ENCODE peak calls at places on chromosomes 11 and 22, in eight cellular contexts. X, I, Q, H, M, A, G and U are unnamed samples. For H3K4me1 and H3K27me3, the result is how much of the 10 kb centered on the place peaks cover.

GRCh38 chr11:93857413-93858185 is 7.2 kb upstream of the VSTM5 start:
- DNase-seq in G (no peak), M (no peak), X (no peak), A (no peak), I (no peak), H (no peak), Q (no peak), U (no peak)

GRCh38 chr22:33519974-33520903 is 400.0 kb downstream of the LARGE1 start:
- DNase-seq in H (no peak), M (no peak), X (no peak), G (no peak), I (no peak), A (no peak), Q (no peak), U (no peak)

GRCh38 chr22:45064313-45065268 is 54.8 kb upstream of the PHF21B start:
- DNase-seq in Q (no peak), X (no peak), A (no peak), I (no peak), H (peak), M (no peak), G (no peak), U (no peak)

GRCh38 chr11:33017478-33017877 is 1.8 kb downstream of the DEPDC7 start:
- DNase-seq in X (no peak), A (no peak), H (no peak), Q (no peak), I (no peak), M (no peak), G (no peak), U (no peak)

GRCh38 chr11:125578783-125579182 is 9.5 kb downstream of the EI24 start:
- DNase-seq in H (no peak), M (no peak), X (no peak), A (no peak), I (no peak), G (no peak), Q (no peak), U (no peak)

GRCh38 chr11:92311616-92312449 is 87.2 kb downstream of the FAT3 start:
- DNase-seq in M (no peak), X (no peak), Q (no peak), H (peak), A (no peak), G (no peak), I (no peak), U (no peak)

GRCh38 chr11:125959511-125959910 is 13.7 kb downstream of the VSIG10L2 start:
- DNase-seq in X (no peak), I (no peak), M (no peak), G (no peak), Q (no peak), A (no peak), H (no peak), U (no peak)

GRCh38 chr11:118649941-118650340 is 29.5 kb downstream of the TREH start:
- DNase-seq in Q (no peak), A (no peak), G (no peak), X (peak), H (no peak), M (no peak), I (no peak), U (peak)

GRCh38 chr11:28524098-28524497 is 415.9 kb downstream of the METTL15 start:
- DNase-seq in G (no peak), X (no peak), I (no peak), H (peak), Q (no peak), M (no peak), A (no peak), U (no peak)

DNA sequence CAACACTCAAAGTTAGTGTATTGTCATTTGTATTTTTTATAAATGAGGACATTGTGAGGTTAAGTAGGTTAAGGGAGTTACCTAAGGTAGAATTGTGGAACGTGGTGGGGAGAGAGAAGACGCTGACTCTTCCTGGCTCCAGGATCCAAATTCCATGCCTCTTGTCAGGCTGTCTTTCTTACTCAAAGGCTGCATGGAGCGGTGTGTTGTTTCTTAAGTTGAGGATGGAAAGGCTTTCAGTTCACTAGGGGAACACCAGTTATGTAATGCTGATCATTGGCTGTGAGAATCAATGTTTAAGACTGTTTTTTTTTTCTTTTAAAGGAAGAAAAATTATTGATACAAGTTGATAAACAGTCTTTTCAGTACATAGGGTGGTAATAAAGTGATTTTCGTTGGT is 2.9 kb downstream of the UBE2L3 start:
- DNase-seq in X (no peak), M (no peak), I (no peak), H (no peak), Q (no peak), G (no peak), A (no peak), U (no peak)
- H3K4me3 ChIP-seq in X (no peak), M (no peak), I (no peak), H (no peak), Q (no peak), G (no peak), A (no peak), U (no peak)

GRCh38 chr22:35258144-35258988 is 1.1 kb downstream of the HMGXB4 start:
- DNase-seq in I (peak), M (no peak), H (peak), A (no peak), X (no peak), G (no peak), Q (no peak), U (no peak)

GRCh38 chr22:35253946-35254345 is 3.3 kb upstream of the HMGXB4 start:
- DNase-seq in I (no peak), H (no peak), A (no peak), X (no peak), Q (no peak), M (no peak), G (no peak), U (no peak)

GRCh38 chr22:35257321-35258143 is at the start of gene HMGXB4:
- DNase-seq in G (peak), H (peak), X (peak), Q (peak), A (peak), M (peak), I (peak), U (peak)

GRCh38 chr22:35257002-35257320 is 332 bp upstream of the HMGXB4 start:
- DNase-seq in M (no peak), H (no peak), X (no peak), I (no peak), A (no peak), G (no peak), Q (no peak), U (no peak)
- H3K4me1 ChIP-seq in M (under half), H (under half), X (under half), I (under half), A (under half), G (under half), Q (under half), U (under half)

GRCh38 chr22:22423681-22424080 is 84.9 kb downstream of the ZNF280B start:
- DNase-seq in G (no peak), Q (no peak), H (no peak), I (no peak), M (no peak), A (no peak), X (no peak), U (no peak)

GRCh38 chr22:22425366-22425765 is 83.2 kb downstream of the ZNF280B start:
- DNase-seq in X (no peak), G (no peak), A (no peak), M (no peak), I (no peak), Q (no peak), H (no peak), U (no peak)

GRCh38 chr22:22424956-22425355 is 83.6 kb downstream of the ZNF280B start:
- DNase-seq in X (no peak), H (no peak), G (no peak), Q (no peak), M (no peak), I (no peak), A (no peak), U (no peak)

GRCh38 chr22:22422629-22423112 is 85.9 kb downstream of the ZNF280B start:
- DNase-seq in I (peak), Q (peak), A (peak), X (peak), H (peak), G (no peak), M (peak), U (peak)

GRCh38 chr22:22424210-22424800 is 84.2 kb downstream of the ZNF280B start:
- DNase-seq in X (no peak), H (no peak), I (no peak), Q (no peak), M (no peak), A (no peak), G (no peak), U (no peak)
- H3K27me3 ChIP-seq in X (under half), H (under half), I (under half), Q (under half), M (under half), A (under half), G (under half), U (under half)

DNA sequence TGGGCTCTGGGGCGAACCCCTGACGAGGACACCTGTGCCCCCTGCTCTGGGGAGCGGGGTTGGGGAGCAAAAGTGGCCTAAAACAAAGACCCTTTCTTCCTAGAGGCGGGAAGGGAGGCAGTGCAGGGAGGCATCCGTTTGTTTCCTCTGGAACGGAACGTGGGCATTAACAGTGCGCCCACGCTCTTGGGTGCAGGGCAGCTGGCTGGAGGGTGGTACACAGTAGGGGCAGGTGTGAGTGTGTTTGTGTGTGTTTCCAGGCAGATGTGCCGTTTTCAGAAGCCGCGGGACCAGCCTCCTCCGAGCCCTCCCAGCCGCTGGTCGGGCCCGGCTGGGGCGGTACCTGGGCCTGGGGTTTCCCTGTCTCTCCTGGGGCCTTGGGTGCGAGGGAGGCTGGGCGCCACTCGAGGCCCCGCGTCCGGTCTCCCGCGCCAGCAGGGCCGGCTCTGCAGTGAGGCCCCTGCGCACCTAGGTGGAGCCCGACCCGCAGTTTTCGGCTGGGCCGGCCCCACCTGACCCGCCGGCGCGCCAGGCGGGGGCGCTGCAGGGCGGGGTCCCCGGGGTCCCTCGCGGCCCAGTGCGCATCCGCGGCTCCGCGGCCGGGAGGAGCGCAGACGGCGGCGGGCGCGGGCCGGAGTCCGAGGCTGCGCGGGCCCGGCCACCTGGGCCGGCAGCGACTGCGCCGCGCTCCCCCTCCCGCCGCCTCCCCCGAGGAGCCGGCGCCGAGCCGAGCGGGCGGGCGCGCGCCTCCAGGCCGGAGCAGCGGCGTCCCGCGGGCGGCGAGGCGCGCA is 1252.7 kb downstream of the BRD1 start:
- DNase-seq in I (peak), H (no peak), M (no peak), Q (peak), X (no peak), A (no peak), G (no peak), U (peak)
- H3K4me3 ChIP-seq in I (no peak), H (no peak), M (no peak), Q (no peak), X (peak), A (no peak), G (no peak), U (no peak)

DNA sequence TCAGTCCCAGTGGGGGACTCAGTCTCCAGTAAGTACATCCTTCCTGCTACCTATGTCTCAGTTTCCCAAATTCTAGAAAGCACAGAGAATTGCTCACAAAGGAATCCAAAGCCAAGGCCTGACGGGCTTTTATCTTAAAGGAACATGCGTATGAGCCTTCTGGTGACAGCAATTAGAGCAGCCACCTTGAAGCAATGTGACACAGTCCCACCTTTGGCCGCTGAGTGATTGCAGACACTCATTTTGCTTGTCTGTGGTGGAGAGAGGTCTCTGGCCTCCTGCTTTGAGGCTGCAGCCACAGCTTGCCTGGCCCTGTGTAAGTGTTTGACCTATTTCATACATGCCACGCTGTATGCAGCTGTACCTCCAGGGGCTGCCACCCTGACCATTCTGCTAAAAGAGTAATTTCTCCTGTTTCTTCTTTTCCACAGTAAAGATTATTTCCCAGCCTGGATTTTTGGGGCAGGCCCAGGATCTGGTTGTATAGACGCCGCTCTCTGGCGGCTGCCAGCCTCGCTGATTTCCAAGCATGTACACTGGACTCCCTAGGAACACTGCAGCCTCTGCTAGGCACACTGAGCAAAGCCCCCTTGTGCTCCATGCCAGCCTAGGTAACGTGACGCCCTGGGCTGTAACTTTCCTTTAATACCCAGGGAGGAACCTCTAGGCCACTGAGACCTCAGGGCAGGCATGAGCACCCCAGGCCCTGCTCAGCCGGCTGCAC is 1.1 kb upstream of the TMA7B start:
- DNase-seq in A (no peak), I (no peak), X (no peak), G (no peak), H (no peak), M (no peak), Q (no peak), U (no peak)
- H3K4me1 ChIP-seq in A (under half), I (under half), X (under half), G (under half), H (under half), M (half or more), Q (under half), U (under half)

GRCh38 chr11:69637956-69638871 is 2.7 kb upstream of the CCND1 start:
- DNase-seq in H (peak), M (no peak), X (peak), Q (peak), I (peak), A (peak), G (peak), U (peak)

GRCh38 chr11:69639843-69640242 is 1.1 kb upstream of the CCND1 start:
- DNase-seq in I (no peak), A (no peak), H (no peak), G (no peak), Q (no peak), M (no peak), X (no peak), U (no peak)

GRCh38 chr11:69640260-69640994 is 529 bp upstream of the CCND1 start:
- DNase-seq in H (no peak), I (peak), M (no peak), G (peak), A (no peak), X (peak), Q (peak), U (no peak)

GRCh38 chr11:69637601-69637955 is 3.4 kb upstream of the CCND1 start:
- DNase-seq in I (no peak), Q (no peak), H (no peak), M (no peak), A (no peak), G (peak), X (no peak), U (peak)

DNA sequence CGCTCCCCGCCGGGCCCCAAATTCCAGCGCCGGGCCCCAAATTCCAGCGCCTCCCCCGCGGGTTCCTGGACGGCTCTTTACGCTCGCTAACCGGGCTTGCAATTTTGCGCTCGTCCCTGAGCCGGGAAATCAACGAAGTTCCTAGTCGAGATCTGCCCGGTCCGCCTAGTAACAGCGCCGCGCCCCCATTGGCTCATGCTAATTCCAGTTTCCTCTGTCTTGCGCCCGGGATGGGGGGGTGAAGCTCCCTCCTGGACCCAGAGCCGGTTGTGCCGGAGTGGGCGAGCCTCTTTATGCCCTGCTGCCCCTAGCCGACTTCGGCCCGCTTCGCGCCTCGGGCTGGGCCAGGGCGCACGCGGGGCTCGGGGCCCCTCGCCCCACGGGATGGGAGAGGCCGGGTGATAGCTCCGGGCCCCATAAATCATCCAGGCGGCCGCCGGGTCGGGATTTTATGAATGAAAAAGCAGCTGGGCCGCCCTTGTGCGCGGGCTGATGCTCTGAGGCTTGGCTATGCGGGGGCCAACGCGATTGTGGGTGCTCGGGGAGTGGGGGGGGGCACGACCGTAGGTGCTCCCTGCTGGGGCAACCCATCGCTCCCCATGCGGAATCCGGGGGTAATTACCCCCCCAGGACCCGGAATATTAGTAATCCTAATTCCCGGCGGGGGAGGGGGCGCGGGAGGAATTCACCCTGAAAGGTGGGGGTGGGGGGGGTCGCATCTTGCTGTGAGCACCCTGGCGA is 1.8 kb upstream of the CCND1 start:
- DNase-seq in X (peak), A (peak), H (peak), Q (peak), I (peak), G (peak), M (no peak), U (peak)
- H3K27me3 ChIP-seq in X (under half), A (under half), H (under half), Q (under half), I (under half), G (under half), M (under half), U (under half)

GRCh38 chr11:117299351-117300300 is 8.5 kb downstream of the BACE1-AS start:
- DNase-seq in X (no peak), I (no peak), A (no peak), M (no peak), H (no peak), G (no peak), Q (no peak), U (no peak)

GRCh38 chr11:117302228-117302627 is 11.1 kb downstream of the BACE1-AS start:
- DNase-seq in A (no peak), I (no peak), X (no peak), H (no peak), G (peak), M (no peak), Q (no peak), U (no peak)

GRCh38 chr11:117300773-117301172 is 9.6 kb downstream of the BACE1-AS start:
- DNase-seq in M (no peak), I (no peak), X (no peak), G (no peak), H (no peak), A (no peak), Q (no peak), U (no peak)

GRCh38 chr11:117298195-117298594 is 7.0 kb downstream of the BACE1-AS start:
- DNase-seq in X (no peak), M (no peak), G (no peak), H (no peak), I (no peak), A (no peak), Q (no peak), U (no peak)

GRCh38 chr11:117300301-117300700 is 9.2 kb downstream of the BACE1-AS start:
- DNase-seq in G (peak), I (no peak), Q (peak), X (peak), H (peak), A (peak), M (no peak), U (no peak)
- H3K4me3 ChIP-seq in G (peak), I (no peak), Q (no peak), X (no peak), H (no peak), A (no peak), M (no peak), U (no peak)

GRCh38 chr11:75553889-75554257 is 8.2 kb upstream of the SERPINH1 start:
- DNase-seq in A (no peak), Q (no peak), H (no peak), I (no peak), X (no peak), G (no peak), M (no peak), U (no peak)
- H3K4me1 ChIP-seq in A (under half), Q (under half), H (under half), I (under half), X (under half), G (under half), M (under half), U (under half)

GRCh38 chr11:9265211-9266131 is at the start of gene DENND5A:
- DNase-seq in I (peak), X (peak), H (peak), Q (peak), M (peak), A (peak), G (peak), U (peak)
- H3K27me3 ChIP-seq in I (under half), X (under half), H (under half), Q (under half), M (under half), A (under half), G (under half), U (under half)

DNA sequence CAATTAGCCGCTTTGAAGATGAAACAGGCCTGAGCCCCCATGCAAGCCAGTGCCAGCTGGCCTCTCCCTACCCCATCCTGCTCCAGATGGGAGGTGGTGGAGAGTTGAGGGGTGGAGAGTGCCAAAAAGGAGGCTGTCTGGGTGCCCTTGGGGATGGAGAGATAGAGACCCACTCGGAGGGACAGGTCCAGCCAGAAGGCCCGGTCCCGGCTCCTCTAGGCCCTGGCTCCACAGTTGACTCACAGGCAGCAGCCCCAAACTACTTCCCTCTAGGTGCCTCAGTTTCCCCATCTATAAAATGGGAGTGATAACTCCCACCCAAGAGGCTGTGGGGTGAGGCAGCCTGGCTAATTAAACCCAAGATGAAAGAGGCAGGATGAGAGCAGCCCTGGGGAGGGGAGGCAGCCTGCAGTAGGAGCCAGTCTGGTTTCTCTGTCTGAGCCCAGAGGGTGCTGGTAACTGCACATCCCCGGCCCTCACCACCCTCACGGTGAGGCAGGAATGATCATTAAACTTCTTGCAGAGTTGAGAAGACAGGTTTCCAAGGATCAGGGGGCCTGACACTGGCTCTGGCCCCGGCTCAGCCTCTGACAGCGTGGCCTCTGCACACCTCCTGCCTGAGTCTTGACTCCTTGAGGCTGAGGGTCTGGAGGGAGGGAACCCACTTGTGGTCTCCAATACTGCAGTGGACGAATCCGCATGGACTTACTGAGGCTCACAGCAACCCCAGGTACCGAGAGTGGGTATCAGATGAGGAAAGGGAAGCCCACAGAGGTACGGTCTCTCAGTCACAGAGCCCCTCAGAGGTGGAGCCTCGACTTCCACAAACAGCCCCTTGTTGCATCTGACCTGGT is 1.4 kb upstream of the AP5B1 start:
- DNase-seq in I (no peak), G (peak), X (peak), A (no peak), H (no peak), M (no peak), Q (no peak), U (no peak)
- H3K4me3 ChIP-seq in I (no peak), G (no peak), X (no peak), A (no peak), H (no peak), M (no peak), Q (no peak), U (no peak)